ENCODE peak calls at places on chromosomes 5 and 9, in nine cellular contexts. One of them, this sample, is unnamed.

GRCh38 chr5:128208436-128208835 is 124.9 kb downstream of the SLC12A2 start:
- DNase-seq in iPS-NIHi11: no peak
- DNase-seq in effector CD4-positive, alpha-beta T cell: no peak
- DNase-seq in activated T-cell treated with anti-CD3 and anti-CD28 coated beads for 1 hour: no peak
- DNase-seq in suprapubic skin: no peak
- DNase-seq in HCT116: no peak
- DNase-seq in activated CD4-positive, alpha-beta memory T cell treated with anti-CD3 and anti-CD28 coated beads for 36 hours: no peak
- DNase-seq in mesenteric fat pad: no peak
- DNase-seq in SW 1271: no peak
- DNase-seq in this sample: no peak

GRCh38 chr5:57338068-57338848 is 144.4 kb downstream of the ACTBL2 start:
- DNase-seq in iPS-NIHi11: peak
- DNase-seq in effector CD4-positive, alpha-beta T cell: no peak
- DNase-seq in activated T-cell treated with anti-CD3 and anti-CD28 coated beads for 1 hour: no peak
- DNase-seq in suprapubic skin: no peak
- DNase-seq in HCT116: peak
- DNase-seq in activated CD4-positive, alpha-beta memory T cell treated with anti-CD3 and anti-CD28 coated beads for 36 hours: peak
- DNase-seq in mesenteric fat pad: no peak
- DNase-seq in SW 1271: peak
- DNase-seq in this sample: no peak

GRCh38 chr9:98280574-98280973 is 25.1 kb upstream of the TBC1D2 start:
- DNase-seq in iPS-NIHi11: no peak
- DNase-seq in effector CD4-positive, alpha-beta T cell: no peak
- DNase-seq in activated T-cell treated with anti-CD3 and anti-CD28 coated beads for 1 hour: no peak
- DNase-seq in suprapubic skin: no peak
- DNase-seq in HCT116: no peak
- DNase-seq in activated CD4-positive, alpha-beta memory T cell treated with anti-CD3 and anti-CD28 coated beads for 36 hours: no peak
- DNase-seq in mesenteric fat pad: peak
- DNase-seq in SW 1271: no peak
- DNase-seq in this sample: no peak

GRCh38 chr5:116922532-116922931 is 347.9 kb upstream of the SEMA6A start:
- DNase-seq in iPS-NIHi11: no peak
- DNase-seq in effector CD4-positive, alpha-beta T cell: no peak
- DNase-seq in activated T-cell treated with anti-CD3 and anti-CD28 coated beads for 1 hour: no peak
- DNase-seq in suprapubic skin: no peak
- DNase-seq in HCT116: no peak
- DNase-seq in activated CD4-positive, alpha-beta memory T cell treated with anti-CD3 and anti-CD28 coated beads for 36 hours: no peak
- DNase-seq in mesenteric fat pad: no peak
- DNase-seq in SW 1271: no peak
- DNase-seq in this sample: no peak

GRCh38 chr5:125485003-125485641 is 738.7 kb upstream of the ZNF608 start:
- DNase-seq in iPS-NIHi11: peak
- DNase-seq in effector CD4-positive, alpha-beta T cell: no peak
- DNase-seq in activated T-cell treated with anti-CD3 and anti-CD28 coated beads for 1 hour: no peak
- DNase-seq in suprapubic skin: no peak
- DNase-seq in HCT116: peak
- DNase-seq in activated CD4-positive, alpha-beta memory T cell treated with anti-CD3 and anti-CD28 coated beads for 36 hours: no peak
- DNase-seq in mesenteric fat pad: no peak
- DNase-seq in SW 1271: no peak
- DNase-seq in this sample: peak

GRCh38 chr9:131407717-131408195 is 13.9 kb downstream of the PRRC2B start:
- DNase-seq in iPS-NIHi11: peak
- DNase-seq in effector CD4-positive, alpha-beta T cell: peak
- DNase-seq in activated T-cell treated with anti-CD3 and anti-CD28 coated beads for 1 hour: no peak
- DNase-seq in suprapubic skin: no peak
- DNase-seq in HCT116: no peak
- DNase-seq in activated CD4-positive, alpha-beta memory T cell treated with anti-CD3 and anti-CD28 coated beads for 36 hours: peak
- DNase-seq in mesenteric fat pad: no peak
- DNase-seq in SW 1271: no peak
- DNase-seq in this sample: no peak

GRCh38 chr5:173653822-173654523 is 37.5 kb upstream of the BOD1 start:
- DNase-seq in iPS-NIHi11: no peak
- DNase-seq in effector CD4-positive, alpha-beta T cell: no peak
- DNase-seq in activated T-cell treated with anti-CD3 and anti-CD28 coated beads for 1 hour: no peak
- DNase-seq in suprapubic skin: no peak
- DNase-seq in HCT116: no peak
- DNase-seq in activated CD4-positive, alpha-beta memory T cell treated with anti-CD3 and anti-CD28 coated beads for 36 hours: no peak
- DNase-seq in mesenteric fat pad: no peak
- DNase-seq in SW 1271: no peak
- DNase-seq in this sample: no peak

GRCh38 chr9:10008101-10008799 is 604.6 kb downstream of the PTPRD start:
- DNase-seq in iPS-NIHi11: peak
- DNase-seq in effector CD4-positive, alpha-beta T cell: no peak
- DNase-seq in activated T-cell treated with anti-CD3 and anti-CD28 coated beads for 1 hour: no peak
- DNase-seq in suprapubic skin: no peak
- DNase-seq in HCT116: no peak
- DNase-seq in activated CD4-positive, alpha-beta memory T cell treated with anti-CD3 and anti-CD28 coated beads for 36 hours: no peak
- DNase-seq in mesenteric fat pad: no peak
- DNase-seq in SW 1271: no peak
- DNase-seq in this sample: no peak

GRCh38 chr5:36570268-36570667 is 36.1 kb upstream of the SLC1A3 start:
- DNase-seq in iPS-NIHi11: no peak
- DNase-seq in effector CD4-positive, alpha-beta T cell: no peak
- DNase-seq in activated T-cell treated with anti-CD3 and anti-CD28 coated beads for 1 hour: no peak
- DNase-seq in suprapubic skin: no peak
- DNase-seq in HCT116: no peak
- DNase-seq in activated CD4-positive, alpha-beta memory T cell treated with anti-CD3 and anti-CD28 coated beads for 36 hours: no peak
- DNase-seq in mesenteric fat pad: no peak
- DNase-seq in SW 1271: no peak
- DNase-seq in this sample: no peak

GRCh38 chr9:21294904-21295538 is 10.1 kb downstream of the IFNA5 start:
- DNase-seq in iPS-NIHi11: no peak
- DNase-seq in effector CD4-positive, alpha-beta T cell: no peak
- DNase-seq in activated T-cell treated with anti-CD3 and anti-CD28 coated beads for 1 hour: no peak
- DNase-seq in suprapubic skin: no peak
- DNase-seq in HCT116: no peak
- DNase-seq in activated CD4-positive, alpha-beta memory T cell treated with anti-CD3 and anti-CD28 coated beads for 36 hours: no peak
- DNase-seq in mesenteric fat pad: no peak
- DNase-seq in SW 1271: no peak
- DNase-seq in this sample: no peak

GRCh38 chr5:174317261-174317894 is 271.9 kb downstream of the NSG2 start:
- DNase-seq in iPS-NIHi11: peak
- DNase-seq in effector CD4-positive, alpha-beta T cell: no peak
- DNase-seq in activated T-cell treated with anti-CD3 and anti-CD28 coated beads for 1 hour: no peak
- DNase-seq in suprapubic skin: no peak
- DNase-seq in HCT116: no peak
- DNase-seq in activated CD4-positive, alpha-beta memory T cell treated with anti-CD3 and anti-CD28 coated beads for 36 hours: no peak
- DNase-seq in mesenteric fat pad: peak
- DNase-seq in SW 1271: peak
- DNase-seq in this sample: peak

GRCh38 chr9:116465591-116466288 is 221.4 kb upstream of the TRIM32 start:
- DNase-seq in iPS-NIHi11: no peak
- DNase-seq in effector CD4-positive, alpha-beta T cell: no peak
- DNase-seq in activated T-cell treated with anti-CD3 and anti-CD28 coated beads for 1 hour: no peak
- DNase-seq in suprapubic skin: no peak
- DNase-seq in HCT116: no peak
- DNase-seq in activated CD4-positive, alpha-beta memory T cell treated with anti-CD3 and anti-CD28 coated beads for 36 hours: no peak
- DNase-seq in mesenteric fat pad: no peak
- DNase-seq in SW 1271: no peak
- DNase-seq in this sample: no peak

GRCh38 chr9:123093141-123093540 is 59.7 kb downstream of the GPR21 start:
- DNase-seq in iPS-NIHi11: no peak
- DNase-seq in effector CD4-positive, alpha-beta T cell: no peak
- DNase-seq in activated T-cell treated with anti-CD3 and anti-CD28 coated beads for 1 hour: no peak
- DNase-seq in suprapubic skin: no peak
- DNase-seq in HCT116: no peak
- DNase-seq in activated CD4-positive, alpha-beta memory T cell treated with anti-CD3 and anti-CD28 coated beads for 36 hours: no peak
- DNase-seq in mesenteric fat pad: no peak
- DNase-seq in SW 1271: no peak
- DNase-seq in this sample: no peak

GRCh38 chr9:117656007-117656406 is 48.2 kb upstream of the TLR4 start:
- DNase-seq in iPS-NIHi11: no peak
- DNase-seq in effector CD4-positive, alpha-beta T cell: no peak
- DNase-seq in activated T-cell treated with anti-CD3 and anti-CD28 coated beads for 1 hour: no peak
- DNase-seq in suprapubic skin: no peak
- DNase-seq in HCT116: no peak
- DNase-seq in activated CD4-positive, alpha-beta memory T cell treated with anti-CD3 and anti-CD28 coated beads for 36 hours: no peak
- DNase-seq in mesenteric fat pad: no peak
- DNase-seq in SW 1271: no peak
- DNase-seq in this sample: no peak

GRCh38 chr5:11324521-11325289 is 563.7 kb upstream of the DAP start:
- DNase-seq in iPS-NIHi11: no peak
- DNase-seq in effector CD4-positive, alpha-beta T cell: no peak
- DNase-seq in activated T-cell treated with anti-CD3 and anti-CD28 coated beads for 1 hour: no peak
- DNase-seq in suprapubic skin: no peak
- DNase-seq in HCT116: no peak
- DNase-seq in activated CD4-positive, alpha-beta memory T cell treated with anti-CD3 and anti-CD28 coated beads for 36 hours: no peak
- DNase-seq in mesenteric fat pad: no peak
- DNase-seq in SW 1271: no peak
- DNase-seq in this sample: no peak

GRCh38 chr9:78989031-78989658 is 582.6 kb upstream of the TLE4 start:
- DNase-seq in iPS-NIHi11: no peak
- DNase-seq in effector CD4-positive, alpha-beta T cell: no peak
- DNase-seq in activated T-cell treated with anti-CD3 and anti-CD28 coated beads for 1 hour: no peak
- DNase-seq in suprapubic skin: no peak
- DNase-seq in HCT116: no peak
- DNase-seq in activated CD4-positive, alpha-beta memory T cell treated with anti-CD3 and anti-CD28 coated beads for 36 hours: no peak
- DNase-seq in mesenteric fat pad: no peak
- DNase-seq in SW 1271: no peak
- DNase-seq in this sample: no peak

GRCh38 chr9:71162136-71162535 is 40.7 kb upstream of the TRPM3 start:
- DNase-seq in iPS-NIHi11: no peak
- DNase-seq in effector CD4-positive, alpha-beta T cell: no peak
- DNase-seq in activated T-cell treated with anti-CD3 and anti-CD28 coated beads for 1 hour: no peak
- DNase-seq in suprapubic skin: no peak
- DNase-seq in HCT116: no peak
- DNase-seq in activated CD4-positive, alpha-beta memory T cell treated with anti-CD3 and anti-CD28 coated beads for 36 hours: no peak
- DNase-seq in mesenteric fat pad: no peak
- DNase-seq in SW 1271: no peak
- DNase-seq in this sample: no peak

GRCh38 chr5:115749016-115749415 is 67.4 kb downstream of the CDO1 start:
- DNase-seq in iPS-NIHi11: no peak
- DNase-seq in effector CD4-positive, alpha-beta T cell: no peak
- DNase-seq in activated T-cell treated with anti-CD3 and anti-CD28 coated beads for 1 hour: no peak
- DNase-seq in suprapubic skin: no peak
- DNase-seq in HCT116: peak
- DNase-seq in activated CD4-positive, alpha-beta memory T cell treated with anti-CD3 and anti-CD28 coated beads for 36 hours: no peak
- DNase-seq in mesenteric fat pad: no peak
- DNase-seq in SW 1271: no peak
- DNase-seq in this sample: no peak

GRCh38 chr5:113612060-113612496 is 98.6 kb downstream of the YTHDC2 start:
- DNase-seq in iPS-NIHi11: peak
- DNase-seq in effector CD4-positive, alpha-beta T cell: no peak
- DNase-seq in activated T-cell treated with anti-CD3 and anti-CD28 coated beads for 1 hour: no peak
- DNase-seq in suprapubic skin: no peak
- DNase-seq in HCT116: peak
- DNase-seq in activated CD4-positive, alpha-beta memory T cell treated with anti-CD3 and anti-CD28 coated beads for 36 hours: no peak
- DNase-seq in mesenteric fat pad: no peak
- DNase-seq in SW 1271: peak
- DNase-seq in this sample: no peak

GRCh38 chr9:70110194-70111041 is 66.8 kb downstream of the MAMDC2 start:
- DNase-seq in iPS-NIHi11: no peak
- DNase-seq in effector CD4-positive, alpha-beta T cell: no peak
- DNase-seq in activated T-cell treated with anti-CD3 and anti-CD28 coated beads for 1 hour: no peak
- DNase-seq in suprapubic skin: no peak
- DNase-seq in HCT116: no peak
- DNase-seq in activated CD4-positive, alpha-beta memory T cell treated with anti-CD3 and anti-CD28 coated beads for 36 hours: no peak
- DNase-seq in mesenteric fat pad: no peak
- DNase-seq in SW 1271: no peak
- DNase-seq in this sample: no peak

GRCh38 chr9:14710804-14711203 is 11.7 kb downstream of the CER1 start:
- DNase-seq in iPS-NIHi11: no peak
- DNase-seq in effector CD4-positive, alpha-beta T cell: no peak
- DNase-seq in activated T-cell treated with anti-CD3 and anti-CD28 coated beads for 1 hour: no peak
- DNase-seq in suprapubic skin: no peak
- DNase-seq in HCT116: no peak
- DNase-seq in activated CD4-positive, alpha-beta memory T cell treated with anti-CD3 and anti-CD28 coated beads for 36 hours: no peak
- DNase-seq in mesenteric fat pad: no peak
- DNase-seq in SW 1271: no peak
- DNase-seq in this sample: no peak

GRCh38 chr9:16257604-16258003 is 612.9 kb downstream of the BNC2 start:
- DNase-seq in iPS-NIHi11: peak
- DNase-seq in effector CD4-positive, alpha-beta T cell: no peak
- DNase-seq in activated T-cell treated with anti-CD3 and anti-CD28 coated beads for 1 hour: no peak
- DNase-seq in suprapubic skin: no peak
- DNase-seq in HCT116: no peak
- DNase-seq in activated CD4-positive, alpha-beta memory T cell treated with anti-CD3 and anti-CD28 coated beads for 36 hours: no peak
- DNase-seq in mesenteric fat pad: no peak
- DNase-seq in SW 1271: no peak
- DNase-seq in this sample: no peak

GRCh38 chr9:89218040-89218928 is 39.7 kb upstream of the SHC3 start:
- DNase-seq in iPS-NIHi11: peak
- DNase-seq in effector CD4-positive, alpha-beta T cell: no peak
- DNase-seq in activated T-cell treated with anti-CD3 and anti-CD28 coated beads for 1 hour: no peak
- DNase-seq in suprapubic skin: no peak
- DNase-seq in HCT116: no peak
- DNase-seq in activated CD4-positive, alpha-beta memory T cell treated with anti-CD3 and anti-CD28 coated beads for 36 hours: no peak
- DNase-seq in mesenteric fat pad: no peak
- DNase-seq in SW 1271: no peak
- DNase-seq in this sample: no peak

GRCh38 chr5:115349001-115349817 is 52.8 kb upstream of the CCDC112 start:
- DNase-seq in iPS-NIHi11: no peak
- DNase-seq in effector CD4-positive, alpha-beta T cell: no peak
- DNase-seq in activated T-cell treated with anti-CD3 and anti-CD28 coated beads for 1 hour: no peak
- DNase-seq in suprapubic skin: no peak
- DNase-seq in HCT116: peak
- DNase-seq in activated CD4-positive, alpha-beta memory T cell treated with anti-CD3 and anti-CD28 coated beads for 36 hours: no peak
- DNase-seq in mesenteric fat pad: no peak
- DNase-seq in SW 1271: peak
- DNase-seq in this sample: peak

GRCh38 chr5:18314192-18314778 is 680.0 kb downstream of the TAF11L14 start:
- DNase-seq in iPS-NIHi11: peak
- DNase-seq in effector CD4-positive, alpha-beta T cell: no peak
- DNase-seq in activated T-cell treated with anti-CD3 and anti-CD28 coated beads for 1 hour: no peak
- DNase-seq in suprapubic skin: no peak
- DNase-seq in HCT116: peak
- DNase-seq in activated CD4-positive, alpha-beta memory T cell treated with anti-CD3 and anti-CD28 coated beads for 36 hours: no peak
- DNase-seq in mesenteric fat pad: no peak
- DNase-seq in SW 1271: peak
- DNase-seq in this sample: no peak

GRCh38 chr9:79694676-79695400 is 123.1 kb downstream of the TLE4 start:
- DNase-seq in iPS-NIHi11: peak
- DNase-seq in effector CD4-positive, alpha-beta T cell: no peak
- DNase-seq in activated T-cell treated with anti-CD3 and anti-CD28 coated beads for 1 hour: no peak
- DNase-seq in suprapubic skin: no peak
- DNase-seq in HCT116: no peak
- DNase-seq in activated CD4-positive, alpha-beta memory T cell treated with anti-CD3 and anti-CD28 coated beads for 36 hours: no peak
- DNase-seq in mesenteric fat pad: no peak
- DNase-seq in SW 1271: no peak
- DNase-seq in this sample: peak

GRCh38 chr5:96823900-96824351 is 16.2 kb upstream of the ERAP1 start:
- DNase-seq in iPS-NIHi11: no peak
- DNase-seq in effector CD4-positive, alpha-beta T cell: no peak
- DNase-seq in activated T-cell treated with anti-CD3 and anti-CD28 coated beads for 1 hour: no peak
- DNase-seq in suprapubic skin: no peak
- DNase-seq in HCT116: no peak
- DNase-seq in activated CD4-positive, alpha-beta memory T cell treated with anti-CD3 and anti-CD28 coated beads for 36 hours: peak
- DNase-seq in mesenteric fat pad: no peak
- DNase-seq in SW 1271: peak
- DNase-seq in this sample: peak

GRCh38 chr5:80761176-80761575 is 106.4 kb upstream of the DHFR start:
- DNase-seq in iPS-NIHi11: peak
- DNase-seq in effector CD4-positive, alpha-beta T cell: no peak
- DNase-seq in activated T-cell treated with anti-CD3 and anti-CD28 coated beads for 1 hour: no peak
- DNase-seq in suprapubic skin: no peak
- DNase-seq in HCT116: no peak
- DNase-seq in activated CD4-positive, alpha-beta memory T cell treated with anti-CD3 and anti-CD28 coated beads for 36 hours: no peak
- DNase-seq in mesenteric fat pad: no peak
- DNase-seq in SW 1271: no peak
- DNase-seq in this sample: no peak

GRCh38 chr5:14186132-14186830 is 43.1 kb downstream of the TRIO start:
- DNase-seq in iPS-NIHi11: no peak
- DNase-seq in effector CD4-positive, alpha-beta T cell: no peak
- DNase-seq in activated T-cell treated with anti-CD3 and anti-CD28 coated beads for 1 hour: no peak
- DNase-seq in suprapubic skin: no peak
- DNase-seq in HCT116: no peak
- DNase-seq in activated CD4-positive, alpha-beta memory T cell treated with anti-CD3 and anti-CD28 coated beads for 36 hours: no peak
- DNase-seq in mesenteric fat pad: no peak
- DNase-seq in SW 1271: peak
- DNase-seq in this sample: no peak

GRCh38 chr9:124356745-124357390 is 58.4 kb downstream of the PSMB7 start:
- DNase-seq in iPS-NIHi11: no peak
- DNase-seq in effector CD4-positive, alpha-beta T cell: no peak
- DNase-seq in activated T-cell treated with anti-CD3 and anti-CD28 coated beads for 1 hour: no peak
- DNase-seq in suprapubic skin: no peak
- DNase-seq in HCT116: no peak
- DNase-seq in activated CD4-positive, alpha-beta memory T cell treated with anti-CD3 and anti-CD28 coated beads for 36 hours: no peak
- DNase-seq in mesenteric fat pad: no peak
- DNase-seq in SW 1271: no peak
- DNase-seq in this sample: no peak